ENCODE peak calls at places on chromosomes 4 and X, in six cellular contexts. T is frontal cortex; P is stimulated activated CD4-positive, alpha-beta T cell treated with anti-CD3 and anti-CD28 coated beads, Interleukin-15, amount 100 ng/mL, for 24 hours; F is iris pigment epithelial cell; G is colonic mucosa; A is skeletal muscle cell. Q is an unnamed sample.

GRCh38 chrX:32644476-32644875 is 566.9 kb downstream of the DMD start:
- DNase-seq in T (no peak), P (no peak), F (no peak), G (no peak), A (no peak), Q (no peak)

GRCh38 chr4:54402880-54403503 is 173.9 kb downstream of the PDGFRA start:
- DNase-seq in T (no peak), P (no peak), F (no peak), G (no peak), A (no peak), Q (no peak)

GRCh38 chrX:100319716-100320115 is 90.4 kb downstream of the PCDH19 start:
- DNase-seq in T (no peak), P (no peak), F (no peak), G (no peak), A (no peak), Q (no peak)

GRCh38 chr4:3232001-3232400 is 17.0 kb upstream of the MSANTD1 start:
- DNase-seq in T (no peak), P (no peak), F (no peak), G (no peak), A (no peak), Q (no peak)

GRCh38 chrX:54745676-54746075 is 52.4 kb downstream of the ITIH6 start:
- DNase-seq in T (no peak), P (no peak), F (no peak), G (no peak), A (no peak), Q (no peak)

GRCh38 chr4:74921490-74921889 is 11.4 kb upstream of the PARM1 start:
- DNase-seq in T (no peak), P (no peak), F (no peak), G (no peak), A (no peak), Q (no peak)

GRCh38 chrX:19855700-19856381 is 31.6 kb downstream of the SH3KBP1 start:
- DNase-seq in T (no peak), P (no peak), F (peak), G (no peak), A (no peak), Q (no peak)

GRCh38 chr4:7348946-7349900 is 85.5 kb downstream of the PSAPL1 start:
- DNase-seq in T (no peak), P (no peak), F (no peak), G (no peak), A (no peak), Q (no peak)

GRCh38 chr4:140042634-140043033 is 111.3 kb downstream of the MAML3 start:
- DNase-seq in T (no peak), P (no peak), F (no peak), G (no peak), A (no peak), Q (no peak)

GRCh38 chrX:41384041-41384705 is 50.2 kb downstream of the DDX3X start:
- DNase-seq in T (no peak), P (peak), F (peak), G (peak), A (peak), Q (peak)

GRCh38 chrX:28278236-28278635 is 297.0 kb upstream of the DCAF8L1 start:
- DNase-seq in T (no peak), P (no peak), F (no peak), G (no peak), A (no peak), Q (no peak)

GRCh38 chr4:101169044-101170014 is 178.0 kb downstream of the PPP3CA start:
- DNase-seq in T (no peak), P (peak), F (peak), G (peak), A (no peak), Q (peak)

GRCh38 chr4:3791910-3792542 is 25.8 kb downstream of the ADRA2C start:
- DNase-seq in T (no peak), P (peak), F (peak), G (peak), A (no peak), Q (peak)

GRCh38 chrX:134237363-134237702 is 351 bp downstream of the CCDC160 start:
- DNase-seq in T (peak), P (no peak), F (no peak), G (no peak), A (no peak), Q (no peak)

GRCh38 chr4:110597582-110597981 is 25.3 kb downstream of the PITX2 start:
- DNase-seq in T (no peak), P (no peak), F (no peak), G (no peak), A (no peak), Q (no peak)

GRCh38 chrX:19882066-19882775 is 5.2 kb downstream of the SH3KBP1 start:
- DNase-seq in T (no peak), P (no peak), F (no peak), G (no peak), A (no peak), Q (no peak)

GRCh38 chr4:78417603-78418002 is 134.0 kb upstream of the ANXA3 start:
- DNase-seq in T (no peak), P (no peak), F (no peak), G (no peak), A (no peak), Q (no peak)

GRCh38 chr4:182103614-182104319 is 139.4 kb upstream of the TENM3 start:
- DNase-seq in T (no peak), P (no peak), F (no peak), G (no peak), A (no peak), Q (no peak)

GRCh38 chr4:164383187-164384181 is 370.4 kb upstream of the SMIM31 start:
- DNase-seq in T (peak), P (peak), F (peak), G (no peak), A (no peak), Q (no peak)

GRCh38 chrX:106903291-106903820 is at the start of gene RIPPLY1:
- DNase-seq in T (no peak), P (no peak), F (no peak), G (no peak), A (no peak), Q (no peak)

GRCh38 chr4:112817933-112818921 is 181.3 kb downstream of the LARP7 start:
- DNase-seq in T (peak), P (peak), F (peak), G (peak), A (peak), Q (no peak)

GRCh38 chr4:153529646-153530045 is 63.5 kb downstream of the TMEM131L start:
- DNase-seq in T (no peak), P (no peak), F (peak), G (no peak), A (no peak), Q (no peak)

GRCh38 chr4:17448689-17449088 is 63.2 kb downstream of the QDPR start:
- DNase-seq in T (no peak), P (no peak), F (peak), G (no peak), A (peak), Q (no peak)

GRCh38 chr4:17597517-17597916 is 16.9 kb upstream of the MED28 start:
- DNase-seq in T (no peak), P (no peak), F (peak), G (peak), A (no peak), Q (no peak)

GRCh38 chrX:86887341-86887740 is 630.3 kb upstream of the KLHL4 start:
- DNase-seq in T (no peak), P (no peak), F (no peak), G (no peak), A (no peak), Q (no peak)

GRCh38 chrX:15815779-15816452 is 25.6 kb downstream of the ZRSR2 start:
- DNase-seq in T (peak), P (peak), F (peak), G (no peak), A (no peak), Q (peak)

GRCh38 chr4:11765849-11766453 is 337.3 kb upstream of the HS3ST1 start:
- DNase-seq in T (no peak), P (peak), F (peak), G (peak), A (no peak), Q (peak)

GRCh38 chr4:155602351-155603140 is 64.1 kb upstream of the GUCY1A1 start:
- DNase-seq in T (no peak), P (no peak), F (peak), G (no peak), A (no peak), Q (no peak)

GRCh38 chr4:128385199-128385598 is 97.6 kb upstream of the PGRMC2 start:
- DNase-seq in T (no peak), P (no peak), F (no peak), G (no peak), A (no peak), Q (no peak)

Q was measured in small intestine.